ENCODE peak calls at places on chromosomes 11 and 22, in five cellular contexts. M is activated CD4-positive, alpha-beta T cell treated with anti-CD3 and anti-CD28 coated beads for 4 hours; H is HEK293T; C is NCI-H2029; L is stimulated activated CD4-positive, alpha-beta T cell treated with anti-CD3 and anti-CD28 coated beads, Interleukin-15, amount 100 ng/mL, for 48 hours. E is an unnamed sample.

GRCh38 chr11:103257360-103257759 is 148.1 kb downstream of the DYNC2H1 start:
- DNase-seq in M (no peak), H (peak; percentile 16), C (no peak), L (no peak), E (peak; percentile 1)

GRCh38 chr11:13030857-13031256 is 21.7 kb downstream of the RASSF10 start:
- DNase-seq in M (no peak), H (no peak), C (peak; percentile 90), L (no peak), E (no peak)

GRCh38 chr11:133966924-133967598 is 10.3 kb upstream of the IGSF9B start:
- DNase-seq in M (peak; percentile 54), H (no peak), C (no peak), L (no peak), E (no peak)

GRCh38 chr22:27752771-27753170 is 48.8 kb downstream of the MN1 start:
- DNase-seq in M (no peak), H (no peak), C (no peak), L (no peak), E (no peak)

GRCh38 chr22:42376721-42377177 is 55.5 kb downstream of the NFAM1 start:
- DNase-seq in M (no peak), H (peak; percentile 50), C (peak; percentile 85), L (no peak), E (no peak)

GRCh38 chr11:116232364-116232801 is 540.4 kb downstream of the BUD13 start:
- DNase-seq in M (no peak), H (peak; percentile 17), C (no peak), L (no peak), E (no peak)

GRCh38 chr22:27223317-27224177 is 566.2 kb downstream of the MIAT start:
- DNase-seq in M (no peak), H (no peak), C (no peak), L (no peak), E (peak; percentile 81)

GRCh38 chr11:125287467-125288232 is 123.1 kb downstream of the PKNOX2 start:
- DNase-seq in M (no peak), H (no peak), C (no peak), L (no peak), E (peak; percentile 34)

GRCh38 chr11:33006010-33006409 is 9.7 kb upstream of the DEPDC7 start:
- DNase-seq in M (no peak), H (no peak), C (no peak), L (no peak), E (no peak)

GRCh38 chr11:112605093-112605666 is 344.5 kb upstream of the PLET1 start:
- DNase-seq in M (no peak), H (no peak), C (no peak), L (no peak), E (peak; percentile 4)

GRCh38 chr11:124612045-124612444 is 817 bp downstream of the PANX3 start:
- DNase-seq in M (no peak), H (no peak), C (peak; percentile 39), L (no peak), E (no peak)

GRCh38 chr11:67160872-67161783 is 42.1 kb downstream of the KDM2A start:
- DNase-seq in M (no peak), H (no peak), C (no peak), L (no peak), E (no peak)

GRCh38 chr11:112748713-112749481 is 212.3 kb upstream of the NCAM1 start:
- DNase-seq in M (no peak), H (peak; percentile 15), C (no peak), L (no peak), E (no peak)

GRCh38 chr11:95584180-95584579 is 205.4 kb downstream of the FAM76B start:
- DNase-seq in M (no peak), H (no peak), C (no peak), L (no peak), E (no peak)

GRCh38 chr11:74321487-74322188 is 10.2 kb upstream of the P4HA3 start:
- DNase-seq in M (no peak), H (peak; percentile 27), C (peak; percentile 49), L (no peak), E (peak; percentile 40)

GRCh38 chr11:10864688-10865087 is 6.8 kb upstream of the ZBED5 start:
- DNase-seq in M (no peak), H (no peak), C (no peak), L (no peak), E (no peak)

GRCh38 chr11:12418019-12418611 is 40.7 kb downstream of the PARVA start:
- DNase-seq in M (no peak), H (no peak), C (no peak), L (no peak), E (no peak)

GRCh38 chr22:28014141-28015055 is 95.3 kb upstream of the PITPNB start:
- DNase-seq in M (no peak), H (no peak), C (peak; percentile 75), L (no peak), E (no peak)

GRCh38 chr11:12842933-12843636 is 166.0 kb upstream of the RASSF10 start:
- DNase-seq in M (no peak), H (peak; percentile 66), C (peak; percentile 72), L (no peak), E (peak; percentile 92)

GRCh38 chr22:46077669-46078099 is 72.6 kb upstream of the PPARA start:
- DNase-seq in M (no peak), H (no peak), C (no peak), L (no peak), E (no peak)

GRCh38 chr22:50611341-50612060 is 10.9 kb downstream of the MAPK8IP2 start:
- DNase-seq in M (no peak), H (no peak), C (no peak), L (no peak), E (no peak)

GRCh38 chr11:25628030-25628429 is 703.9 kb upstream of the ANO3 start:
- DNase-seq in M (no peak), H (no peak), C (no peak), L (no peak), E (no peak)

GRCh38 chr11:76783294-76783900 is at the start of gene TSKU:
- DNase-seq in M (no peak), H (no peak), C (no peak), L (no peak), E (no peak)

GRCh38 chr22:39459681-39460080 is 2.9 kb downstream of the MGAT3 start:
- DNase-seq in M (no peak), H (no peak), C (no peak), L (no peak), E (no peak)

GRCh38 chr22:47293368-47294221 is 531.1 kb downstream of the TBC1D22A start:
- DNase-seq in M (no peak), H (no peak), C (no peak), L (no peak), E (no peak)

GRCh38 chr11:112614605-112615004 is 346.6 kb upstream of the NCAM1 start:
- DNase-seq in M (no peak), H (no peak), C (no peak), L (no peak), E (no peak)